ENCODE peak calls at places on chromosomes 4 and X, in four cellular contexts. K, H, G and S are unnamed samples.

GRCh38 chr4:30721353-30722091 is 1.4 kb downstream of the PCDH7 start:
- DNase-seq in K (no peak), H (peak), G (peak), S (no peak)

GRCh38 chr4:128449251-128449650 is 161.6 kb upstream of the PGRMC2 start:
- DNase-seq in K (no peak), H (no peak), G (no peak), S (no peak)

GRCh38 chr4:99679204-99679603 is 21.6 kb upstream of the C4orf54 start:
- DNase-seq in K (no peak), H (no peak), G (no peak), S (no peak)

GRCh38 chrX:40189621-40190020 is 91.9 kb upstream of the BCOR start:
- DNase-seq in K (no peak), H (no peak), G (no peak), S (no peak)

GRCh38 chrX:123876844-123877243 is 17.0 kb downstream of the XIAP start:
- DNase-seq in K (no peak), H (no peak), G (no peak), S (no peak)

GRCh38 chr4:100022792-100023222 is 72.7 kb upstream of the H2AZ1 start:
- DNase-seq in K (no peak), H (no peak), G (no peak), S (no peak)

GRCh38 chr4:117941611-117942010 is 92.7 kb upstream of the NDST3 start:
- DNase-seq in K (no peak), H (no peak), G (no peak), S (no peak)

GRCh38 chrX:125101971-125102750 is 217.5 kb upstream of the TEX13C start:
- DNase-seq in K (no peak), H (no peak), G (no peak), S (no peak)

GRCh38 chr4:41070516-41071281 is 143.6 kb downstream of the APBB2 start:
- DNase-seq in K (no peak), H (no peak), G (no peak), S (no peak)

GRCh38 chr4:149914521-149915115 is 99.0 kb upstream of the IQCM start:
- DNase-seq in K (no peak), H (peak), G (peak), S (no peak)

GRCh38 chr4:118276551-118276950 is 76.3 kb downstream of the PRSS12 start:
- DNase-seq in K (no peak), H (no peak), G (no peak), S (no peak)

GRCh38 chrX:14359727-14360126 is 169.6 kb upstream of the GLRA2 start:
- DNase-seq in K (no peak), H (no peak), G (no peak), S (no peak)

GRCh38 chr4:104128031-104128849 is 366.5 kb downstream of the CXXC4 start:
- DNase-seq in K (no peak), H (no peak), G (no peak), S (no peak)

GRCh38 chrX:22300130-22300529 is 27.4 kb downstream of the CBLL2 start:
- DNase-seq in K (no peak), H (no peak), G (no peak), S (no peak)

GRCh38 chrX:150990910-150991309 is 7.8 kb downstream of the HMGB3 start:
- DNase-seq in K (no peak), H (no peak), G (no peak), S (no peak)

GRCh38 chr4:38382492-38382891 is 281.5 kb upstream of the KLF3 start:
- DNase-seq in K (no peak), H (no peak), G (no peak), S (no peak)

GRCh38 chr4:133152330-133152791 is 3.3 kb downstream of the PCDH10 start:
- DNase-seq in K (no peak), H (peak), G (no peak), S (no peak)

GRCh38 chr4:58209576-58209975 is 1099.4 kb upstream of the IGFBP7 start:
- DNase-seq in K (no peak), H (no peak), G (no peak), S (no peak)

GRCh38 chrX:154348646-154349358 is 25.6 kb downstream of the FLNA start:
- DNase-seq in K (no peak), H (no peak), G (no peak), S (no peak)

GRCh38 chrX:146477341-146477740 is 332.2 kb upstream of the CXorf51B start:
- DNase-seq in K (no peak), H (no peak), G (no peak), S (no peak)

GRCh38 chrX:132180929-132181328 is 38.3 kb downstream of the RAP2C start:
- DNase-seq in K (no peak), H (no peak), G (no peak), S (no peak)

GRCh38 chr4:150348079-150348478 is 233.9 kb upstream of the MAB21L2 start:
- DNase-seq in K (no peak), H (no peak), G (no peak), S (no peak)

GRCh38 chr4:2932561-2932950 is 30.6 kb downstream of the NOP14 start:
- DNase-seq in K (no peak), H (peak), G (no peak), S (no peak)

GRCh38 chr4:102343964-102344519 is 1.2 kb downstream of the SLC39A8 start:
- DNase-seq in K (no peak), H (peak), G (no peak), S (no peak)

GRCh38 chrX:150643271-150643670 is 49.9 kb upstream of the MTMR1 start:
- DNase-seq in K (no peak), H (no peak), G (no peak), S (no peak)

GRCh38 chr4:147842573-147842972 is 110.7 kb downstream of the ARHGAP10 start:
- DNase-seq in K (no peak), H (no peak), G (no peak), S (no peak)

GRCh38 chr4:12827966-12828365 is 656.2 kb downstream of the RAB28 start:
- DNase-seq in K (no peak), H (no peak), G (no peak), S (no peak)

GRCh38 chr4:37682701-37683401 is 3.3 kb downstream of the RELL1 start:
- DNase-seq in K (no peak), H (no peak), G (no peak), S (no peak)